ENCODE peak calls at places on chromosome 6, in five cellular contexts. P, B, J, F and O are unnamed samples.

GRCh38 chr6:105900120-105900937 is 185.8 kb upstream of the PRDM1 start:
- DNase-seq in P (no peak), B (no peak), J (no peak), F (no peak), O (no peak)

GRCh38 chr6:35185971-35186370 is 27.8 kb upstream of the SCUBE3 start:
- DNase-seq in P (no peak), B (no peak), J (no peak), F (no peak), O (no peak)

GRCh38 chr6:149566372-149567193 is at the start of gene GINM1:
- DNase-seq in P (peak; percentile 67), B (no peak), J (peak; percentile 70), F (peak; percentile 65), O (peak; percentile 44)

GRCh38 chr6:131948692-131949614 is 2.2 kb downstream of the CCN2 start:
- DNase-seq in P (peak; percentile 35), B (no peak), J (no peak), F (no peak), O (peak; percentile 67)

GRCh38 chr6:1388927-1389790 is at the start of gene FOXF2:
- DNase-seq in P (peak; percentile 36), B (no peak), J (no peak), F (no peak), O (no peak)

GRCh38 chr6:53338304-53338703 is 10.4 kb downstream of the ELOVL5 start:
- DNase-seq in P (no peak), B (no peak), J (no peak), F (no peak), O (no peak)

GRCh38 chr6:34459899-34460593 is 5.8 kb upstream of the PACSIN1 start:
- DNase-seq in P (no peak), B (no peak), J (peak; percentile 70), F (no peak), O (peak; percentile 59)

GRCh38 chr6:6972456-6972855 is 135.3 kb upstream of the RREB1 start:
- DNase-seq in P (no peak), B (no peak), J (no peak), F (no peak), O (no peak)

GRCh38 chr6:143705564-143705963 is 27.8 kb downstream of the PHACTR2 start:
- DNase-seq in P (no peak), B (no peak), J (no peak), F (no peak), O (peak; percentile 41)

GRCh38 chr6:130409394-130410095 is 43.7 kb downstream of the TMEM200A start:
- DNase-seq in P (no peak), B (no peak), J (no peak), F (no peak), O (no peak)

GRCh38 chr6:112234596-112234995 is 19.8 kb downstream of the LAMA4 start:
- DNase-seq in P (no peak), B (no peak), J (no peak), F (no peak), O (no peak)

GRCh38 chr6:113447088-113447831 is 409.9 kb upstream of the MARCKS start:
- DNase-seq in P (no peak), B (no peak), J (no peak), F (no peak), O (no peak)

GRCh38 chr6:53679446-53679933 is 13.9 kb upstream of the KLHL31 start:
- DNase-seq in P (no peak), B (no peak), J (no peak), F (no peak), O (peak; percentile 62)

GRCh38 chr6:32816746-32817204 is at the start of gene HLA-DOB:
- DNase-seq in P (no peak), B (no peak), J (no peak), F (no peak), O (no peak)

GRCh38 chr6:89368107-89368506 is 15.6 kb upstream of the UBE2J1 start:
- DNase-seq in P (peak; percentile 69), B (no peak), J (peak; percentile 75), F (no peak), O (peak; percentile 20)

GRCh38 chr6:44309092-44309491 is 4.1 kb downstream of the AARS2 start:
- DNase-seq in P (peak; percentile 69), B (no peak), J (no peak), F (no peak), O (no peak)

GRCh38 chr6:41176189-41176588 is 13.3 kb upstream of the TREM2 start:
- DNase-seq in P (no peak), B (no peak), J (no peak), F (no peak), O (no peak)

GRCh38 chr6:3612341-3613041 is 139.0 kb downstream of the PXDC1 start:
- DNase-seq in P (no peak), B (no peak), J (no peak), F (no peak), O (peak; percentile 27)

GRCh38 chr6:150301871-150302800 is 66.7 kb upstream of the IYD start:
- DNase-seq in P (no peak), B (no peak), J (no peak), F (no peak), O (peak; percentile 2)

GRCh38 chr6:26657268-26657667 is 2.3 kb downstream of the ZNF322 start:
- DNase-seq in P (no peak), B (no peak), J (no peak), F (no peak), O (no peak)

GRCh38 chr6:155523821-155524238 is 68.2 kb upstream of the NOX3 start:
- DNase-seq in P (no peak), B (no peak), J (no peak), F (no peak), O (no peak)

GRCh38 chr6:151704383-151704782 is 103.1 kb upstream of the ESR1 start:
- DNase-seq in P (no peak), B (no peak), J (no peak), F (no peak), O (no peak)

GRCh38 chr6:53827485-53827884 is 32.7 kb downstream of the LRRC1 start:
- DNase-seq in P (no peak), B (no peak), J (no peak), F (no peak), O (no peak)

GRCh38 chr6:53920881-53921280 is 126.1 kb downstream of the LRRC1 start:
- DNase-seq in P (no peak), B (no peak), J (no peak), F (no peak), O (no peak)

GRCh38 chr6:81847866-81848265 is 95.4 kb upstream of the TENT5A start:
- DNase-seq in P (no peak), B (no peak), J (no peak), F (no peak), O (peak; percentile 80)

GRCh38 chr6:114249522-114249921 is 93.3 kb downstream of the HS3ST5 start:
- DNase-seq in P (no peak), B (no peak), J (no peak), F (no peak), O (no peak)

GRCh38 chr6:72271531-72271930 is 350.3 kb upstream of the KCNQ5 start:
- DNase-seq in P (no peak), B (no peak), J (no peak), F (no peak), O (no peak)

GRCh38 chr6:14881399-14881798 is 364.5 kb upstream of the JARID2 start:
- DNase-seq in P (no peak), B (no peak), J (no peak), F (no peak), O (no peak)

GRCh38 chr6:56851541-56852248 is 103.2 kb upstream of the BEND6 start:
- DNase-seq in P (no peak), B (no peak), J (peak; percentile 39), F (no peak), O (peak; percentile 72)

GRCh38 chr6:46653439-46653942 is 716 bp downstream of the SLC25A27 start:
- DNase-seq in P (no peak), B (no peak), J (no peak), F (no peak), O (no peak)

GRCh38 chr6:9896806-9897205 is 518.1 kb downstream of the TFAP2A start:
- DNase-seq in P (no peak), B (no peak), J (no peak), F (no peak), O (no peak)

GRCh38 chr6:33160728-33161323 is 31.4 kb downstream of the COL11A2 start:
- DNase-seq in P (peak; percentile 43), B (no peak), J (peak; percentile 18), F (peak; percentile 37), O (no peak)

DNA sequence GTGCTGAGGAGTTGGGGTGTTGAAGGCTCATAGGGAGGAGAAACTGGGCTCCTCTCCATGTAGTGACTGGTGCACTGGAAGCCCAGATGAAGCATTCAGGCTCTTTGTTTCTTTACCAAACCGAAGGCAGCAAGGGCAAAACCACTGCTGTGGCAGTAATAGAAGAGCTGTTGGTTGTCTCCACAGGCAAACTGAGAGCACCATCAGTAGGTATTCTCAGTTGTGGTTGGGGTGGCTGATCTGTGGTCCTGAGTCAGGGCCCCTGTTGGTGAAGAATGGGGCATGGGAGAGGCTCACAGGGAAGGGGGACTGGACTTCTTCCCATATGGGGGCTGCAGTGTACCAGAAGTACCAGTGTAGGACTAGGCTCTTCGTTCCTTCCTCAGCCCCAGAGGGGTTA is 460.2 kb upstream of the IMPG1 start:
- DNase-seq in P (no peak), B (no peak), J (no peak), F (no peak), O (no peak)
- H3K9me3 ChIP-seq in P (peaks cover 7% of the 10 kb centered on the region), B (no peaks in the 10 kb centered on the region), J (no peaks in the 10 kb centered on the region), F (no peaks in the 10 kb centered on the region), O (no peaks in the 10 kb centered on the region)

DNA sequence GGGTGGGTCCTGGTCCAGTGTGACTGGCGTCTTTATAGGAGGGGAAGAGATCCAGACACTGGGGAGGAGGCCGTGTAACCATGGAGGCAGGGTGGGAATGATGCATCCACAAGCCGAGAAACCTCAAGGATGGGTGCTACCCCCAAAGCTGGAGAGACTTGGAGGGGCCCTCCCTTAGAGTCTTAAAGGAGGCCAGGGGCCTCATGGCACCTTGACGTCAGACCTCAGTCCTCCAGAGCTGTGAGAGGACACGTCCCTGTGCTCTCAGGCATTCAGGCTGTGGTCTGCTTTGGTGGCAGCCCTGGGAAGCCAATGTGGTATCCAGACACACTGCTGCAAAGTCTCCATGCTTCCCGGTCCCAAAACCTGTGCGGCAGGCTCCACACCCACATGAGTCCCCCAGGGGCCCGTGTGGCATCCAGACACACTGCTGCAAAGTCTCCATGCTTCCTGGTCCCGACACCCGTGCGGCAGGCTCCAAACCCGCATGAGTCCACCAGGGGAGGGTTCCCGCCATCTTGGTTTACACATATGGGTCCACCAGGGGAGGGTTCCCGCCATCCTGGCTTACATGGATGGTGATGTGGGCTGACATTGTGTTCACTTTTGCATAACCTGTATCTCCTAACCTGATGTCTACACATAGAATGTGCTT is 278.0 kb downstream of the SMOC2 start:
- DNase-seq in P (no peak), B (no peak), J (no peak), F (no peak), O (no peak)
- H3K9me3 ChIP-seq in P (no peaks in the 10 kb centered on the region), B (no peaks in the 10 kb centered on the region), J (no peaks in the 10 kb centered on the region), F (no peaks in the 10 kb centered on the region), O (peaks cover 5% of the 10 kb centered on the region)

DNA sequence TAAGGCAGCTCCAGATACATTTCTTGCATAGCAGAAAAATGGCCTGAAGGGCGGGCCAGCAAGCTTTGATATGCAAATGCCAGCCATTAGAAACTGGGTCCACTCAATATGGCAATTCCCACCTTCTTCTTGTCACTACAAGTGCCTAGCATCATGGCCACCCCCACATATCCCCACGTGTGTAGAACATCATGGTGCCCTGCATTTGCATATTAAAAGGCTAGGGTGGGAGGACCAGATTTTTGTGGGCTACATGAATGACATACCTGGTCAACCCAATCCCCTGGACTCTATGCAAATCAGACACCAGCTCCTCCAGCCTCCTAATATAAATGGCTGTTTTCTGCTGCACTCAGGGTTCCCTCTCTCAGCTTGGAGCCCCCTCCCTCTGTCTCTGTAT is 31.7 kb downstream of the PLN start:
- DNase-seq in P (no peak), B (no peak), J (no peak), F (no peak), O (no peak)
- H3K9me3 ChIP-seq in P (peaks cover 35% of the 10 kb centered on the region), B (no peaks in the 10 kb centered on the region), J (no peaks in the 10 kb centered on the region), F (peaks cover 13% of the 10 kb centered on the region), O (peaks cover 18% of the 10 kb centered on the region)

GRCh38 chr6:170112583-170112860 is 178.4 kb downstream of the DLL1 start:
- DNase-seq in P (no peak), B (no peak), J (no peak), F (no peak), O (no peak)
- H3K9me3 ChIP-seq in P (no peaks in the 10 kb centered on the region), B (no peaks in the 10 kb centered on the region), J (no peaks in the 10 kb centered on the region), F (no peaks in the 10 kb centered on the region), O (no peaks in the 10 kb centered on the region)